ENCODE peak calls at places on chromosomes 16 and 17, in seven cellular contexts. One of them, this sample, is unnamed.

GRCh38 chr17:376936-377863 is 24.6 kb upstream of the RPH3AL start:
- DNase-seq in AG04450: no peak
- DNase-seq in Panc1: no peak
- DNase-seq in RKO: no peak
- DNase-seq in right lobe of liver: no peak
- DNase-seq in tibial nerve: peak
- DNase-seq in AG04449: no peak
- DNase-seq in this sample: peak

GRCh38 chr17:29722411-29723198 is 99.9 kb upstream of the CORO6 start:
- DNase-seq in AG04450: peak
- DNase-seq in Panc1: no peak
- DNase-seq in RKO: no peak
- DNase-seq in right lobe of liver: no peak
- DNase-seq in tibial nerve: peak
- DNase-seq in AG04449: no peak
- DNase-seq in this sample: peak

GRCh38 chr17:41413353-41413752 is 11.0 kb downstream of the KRT37 start:
- DNase-seq in AG04450: no peak
- DNase-seq in Panc1: no peak
- DNase-seq in RKO: no peak
- DNase-seq in right lobe of liver: no peak
- DNase-seq in tibial nerve: no peak
- DNase-seq in AG04449: no peak
- DNase-seq in this sample: no peak

GRCh38 chr17:73308017-73308823 is 3.6 kb downstream of the CDC42EP4 start:
- DNase-seq in AG04450: no peak
- DNase-seq in Panc1: no peak
- DNase-seq in RKO: no peak
- DNase-seq in right lobe of liver: peak
- DNase-seq in tibial nerve: peak
- DNase-seq in AG04449: no peak
- DNase-seq in this sample: peak

GRCh38 chr16:73365010-73365409 is 317.1 kb upstream of the ZFHX3 start:
- DNase-seq in AG04450: peak
- DNase-seq in Panc1: no peak
- DNase-seq in RKO: no peak
- DNase-seq in right lobe of liver: no peak
- DNase-seq in tibial nerve: no peak
- DNase-seq in AG04449: no peak
- DNase-seq in this sample: peak

GRCh38 chr16:51538707-51539604 is 387.9 kb upstream of the SALL1 start:
- DNase-seq in AG04450: peak
- DNase-seq in Panc1: peak
- DNase-seq in RKO: peak
- DNase-seq in right lobe of liver: no peak
- DNase-seq in tibial nerve: no peak
- DNase-seq in AG04449: peak
- DNase-seq in this sample: no peak

GRCh38 chr16:2333772-2334379 is 6.7 kb downstream of the ABCA3 start:
- DNase-seq in AG04450: no peak
- DNase-seq in Panc1: no peak
- DNase-seq in RKO: peak
- DNase-seq in right lobe of liver: no peak
- DNase-seq in tibial nerve: no peak
- DNase-seq in AG04449: no peak
- DNase-seq in this sample: no peak

GRCh38 chr17:4033751-4034251 is 69.6 kb upstream of the ATP2A3 start:
- DNase-seq in AG04450: no peak
- DNase-seq in Panc1: no peak
- DNase-seq in RKO: no peak
- DNase-seq in right lobe of liver: no peak
- DNase-seq in tibial nerve: no peak
- DNase-seq in AG04449: no peak
- DNase-seq in this sample: peak

GRCh38 chr17:28500712-28501379 is 5.3 kb upstream of the FOXN1 start:
- DNase-seq in AG04450: no peak
- DNase-seq in Panc1: no peak
- DNase-seq in RKO: no peak
- DNase-seq in right lobe of liver: no peak
- DNase-seq in tibial nerve: no peak
- DNase-seq in AG04449: no peak
- DNase-seq in this sample: no peak

GRCh38 chr16:9351440-9351839 is 260.0 kb downstream of the HAPSTR1 start:
- DNase-seq in AG04450: no peak
- DNase-seq in Panc1: no peak
- DNase-seq in RKO: no peak
- DNase-seq in right lobe of liver: no peak
- DNase-seq in tibial nerve: no peak
- DNase-seq in AG04449: no peak
- DNase-seq in this sample: peak

GRCh38 chr16:65126845-65127624 is 5.2 kb upstream of the CDH11 start:
- DNase-seq in AG04450: no peak
- DNase-seq in Panc1: no peak
- DNase-seq in RKO: peak
- DNase-seq in right lobe of liver: no peak
- DNase-seq in tibial nerve: no peak
- DNase-seq in AG04449: no peak
- DNase-seq in this sample: no peak

GRCh38 chr16:4298761-4299522 is 16.9 kb upstream of the GLIS2 start:
- DNase-seq in AG04450: peak
- DNase-seq in Panc1: peak
- DNase-seq in RKO: peak
- DNase-seq in right lobe of liver: no peak
- DNase-seq in tibial nerve: no peak
- DNase-seq in AG04449: no peak
- DNase-seq in this sample: peak

GRCh38 chr17:46765491-46765890 is 53.0 kb downstream of the WNT3 start:
- DNase-seq in AG04450: no peak
- DNase-seq in Panc1: no peak
- DNase-seq in RKO: no peak
- DNase-seq in right lobe of liver: no peak
- DNase-seq in tibial nerve: no peak
- DNase-seq in AG04449: no peak
- DNase-seq in this sample: no peak

GRCh38 chr16:66972983-66973382 is 11.9 kb downstream of the CES3 start:
- DNase-seq in AG04450: no peak
- DNase-seq in Panc1: no peak
- DNase-seq in RKO: no peak
- DNase-seq in right lobe of liver: no peak
- DNase-seq in tibial nerve: no peak
- DNase-seq in AG04449: no peak
- DNase-seq in this sample: no peak

GRCh38 chr17:68302066-68302564 is 10.8 kb downstream of the ARSG start:
- DNase-seq in AG04450: no peak
- DNase-seq in Panc1: no peak
- DNase-seq in RKO: no peak
- DNase-seq in right lobe of liver: no peak
- DNase-seq in tibial nerve: peak
- DNase-seq in AG04449: no peak
- DNase-seq in this sample: no peak

GRCh38 chr17:45785373-45786193 is 1.5 kb downstream of the CRHR1 start:
- DNase-seq in AG04450: no peak
- DNase-seq in Panc1: no peak
- DNase-seq in RKO: no peak
- DNase-seq in right lobe of liver: no peak
- DNase-seq in tibial nerve: no peak
- DNase-seq in AG04449: no peak
- DNase-seq in this sample: no peak

GRCh38 chr16:24423332-24423731 is 116.0 kb upstream of the RBBP6 start:
- DNase-seq in AG04450: no peak
- DNase-seq in Panc1: no peak
- DNase-seq in RKO: peak
- DNase-seq in right lobe of liver: no peak
- DNase-seq in tibial nerve: no peak
- DNase-seq in AG04449: no peak
- DNase-seq in this sample: no peak

GRCh38 chr17:2337152-2337810 is at the start of gene SGSM2:
- DNase-seq in AG04450: no peak
- DNase-seq in Panc1: no peak
- DNase-seq in RKO: peak
- DNase-seq in right lobe of liver: peak
- DNase-seq in tibial nerve: peak
- DNase-seq in AG04449: no peak
- DNase-seq in this sample: peak

GRCh38 chr17:64262125-64262421 is 987 bp downstream of the TEX2 start:
- DNase-seq in AG04450: no peak
- DNase-seq in Panc1: no peak
- DNase-seq in RKO: no peak
- DNase-seq in right lobe of liver: no peak
- DNase-seq in tibial nerve: no peak
- DNase-seq in AG04449: no peak
- DNase-seq in this sample: no peak

GRCh38 chr17:50272711-50273653 is 1.3 kb upstream of the TMEM92 start:
- DNase-seq in AG04450: no peak
- DNase-seq in Panc1: no peak
- DNase-seq in RKO: peak
- DNase-seq in right lobe of liver: peak
- DNase-seq in tibial nerve: peak
- DNase-seq in AG04449: no peak
- DNase-seq in this sample: peak

GRCh38 chr17:36153887-36154576 is 22.4 kb downstream of the TBC1D3B start:
- DNase-seq in AG04450: no peak
- DNase-seq in Panc1: no peak
- DNase-seq in RKO: no peak
- DNase-seq in right lobe of liver: no peak
- DNase-seq in tibial nerve: peak
- DNase-seq in AG04449: no peak
- DNase-seq in this sample: no peak

GRCh38 chr17:57954421-57955182 is 610 bp downstream of the CUEDC1 start:
- DNase-seq in AG04450: no peak
- DNase-seq in Panc1: no peak
- DNase-seq in RKO: peak
- DNase-seq in right lobe of liver: peak
- DNase-seq in tibial nerve: peak
- DNase-seq in AG04449: no peak
- DNase-seq in this sample: no peak

GRCh38 chr17:50117202-50118040 is 12.5 kb downstream of the SAMD14 start:
- DNase-seq in AG04450: no peak
- DNase-seq in Panc1: no peak
- DNase-seq in RKO: no peak
- DNase-seq in right lobe of liver: no peak
- DNase-seq in tibial nerve: no peak
- DNase-seq in AG04449: no peak
- DNase-seq in this sample: peak

GRCh38 chr17:42342242-42343008 is 45.8 kb downstream of the STAT3 start:
- DNase-seq in AG04450: no peak
- DNase-seq in Panc1: no peak
- DNase-seq in RKO: no peak
- DNase-seq in right lobe of liver: no peak
- DNase-seq in tibial nerve: no peak
- DNase-seq in AG04449: no peak
- DNase-seq in this sample: peak

GRCh38 chr17:58703137-58703846 is 10.9 kb downstream of the RAD51C start:
- DNase-seq in AG04450: no peak
- DNase-seq in Panc1: no peak
- DNase-seq in RKO: no peak
- DNase-seq in right lobe of liver: no peak
- DNase-seq in tibial nerve: no peak
- DNase-seq in AG04449: peak
- DNase-seq in this sample: no peak

GRCh38 chr17:33968350-33969044 is 286.6 kb upstream of the CCL2 start:
- DNase-seq in AG04450: no peak
- DNase-seq in Panc1: no peak
- DNase-seq in RKO: no peak
- DNase-seq in right lobe of liver: no peak
- DNase-seq in tibial nerve: no peak
- DNase-seq in AG04449: no peak
- DNase-seq in this sample: peak

GRCh38 chr17:50779747-50780363 is 12.5 kb upstream of the ANKRD40CL start:
- DNase-seq in AG04450: no peak
- DNase-seq in Panc1: no peak
- DNase-seq in RKO: no peak
- DNase-seq in right lobe of liver: peak
- DNase-seq in tibial nerve: no peak
- DNase-seq in AG04449: no peak
- DNase-seq in this sample: peak

GRCh38 chr16:26111900-26112299 is 420.1 kb downstream of the HS3ST4 start:
- DNase-seq in AG04450: no peak
- DNase-seq in Panc1: no peak
- DNase-seq in RKO: peak
- DNase-seq in right lobe of liver: no peak
- DNase-seq in tibial nerve: no peak
- DNase-seq in AG04449: no peak
- DNase-seq in this sample: no peak